ENCODE peak calls at places on chromosomes 16 and 17, in four cellular contexts. Z, X, V and J are unnamed samples.

GRCh38 chr16:79843631-79844043 is 243.1 kb upstream of the MAF start:
- DNase-seq in Z (no peak), X (no peak), V (no peak), J (no peak)

GRCh38 chr16:50611332-50611934 is 63.2 kb downstream of the NKD1 start:
- DNase-seq in Z (no peak), X (peak; percentile 27), V (no peak), J (no peak)

GRCh38 chr17:63447688-63448005 is 1.5 kb upstream of the CYB561 start:
- DNase-seq in Z (no peak), X (no peak), V (no peak), J (no peak)

GRCh38 chr17:74235040-74235581 is 21.7 kb downstream of the TTYH2 start:
- DNase-seq in Z (no peak), X (no peak), V (no peak), J (no peak)

GRCh38 chr16:49838361-49838638 is 17.6 kb downstream of the ZNF423 start:
- DNase-seq in Z (no peak), X (no peak), V (no peak), J (no peak)

GRCh38 chr16:68319185-68319908 is 8.5 kb downstream of the PRMT7 start:
- DNase-seq in Z (no peak), X (no peak), V (no peak), J (no peak)

GRCh38 chr16:78200623-78201096 is 101.2 kb downstream of the WWOX start:
- DNase-seq in Z (no peak), X (no peak), V (no peak), J (no peak)

GRCh38 chr17:34201225-34201624 is 53.9 kb upstream of the CCL2 start:
- DNase-seq in Z (no peak), X (no peak), V (no peak), J (no peak)

GRCh38 chr16:11370084-11370931 is 25.0 kb downstream of the RMI2 start:
- DNase-seq in Z (no peak), X (peak; percentile 76), V (no peak), J (no peak)

GRCh38 chr16:84448444-84448843 is 56.0 kb downstream of the MEAK7 start:
- DNase-seq in Z (no peak), X (no peak), V (no peak), J (peak; percentile 28)

GRCh38 chr16:30357715-30358576 is 2.8 kb upstream of the CD2BP2 start:
- DNase-seq in Z (no peak), X (no peak), V (no peak), J (no peak)

GRCh38 chr16:77335652-77336234 is 99.1 kb downstream of the ADAMTS18 start:
- DNase-seq in Z (no peak), X (no peak), V (peak; percentile 6), J (no peak)

GRCh38 chr16:1177750-1178149 is 24.8 kb downstream of the CACNA1H start:
- DNase-seq in Z (no peak), X (no peak), V (no peak), J (no peak)

GRCh38 chr17:17851101-17851500 is 14.3 kb upstream of the SREBF1 start:
- DNase-seq in Z (no peak), X (no peak), V (no peak), J (no peak)

GRCh38 chr16:56569971-56570370 is 5.1 kb downstream of the MT4 start:
- DNase-seq in Z (no peak), X (no peak), V (no peak), J (no peak)

GRCh38 chr16:54931757-54932660 is 1.3 kb downstream of the IRX5 start:
- DNase-seq in Z (no peak), X (no peak), V (peak; percentile 47), J (no peak)

GRCh38 chr17:28957992-28958355 is 6.7 kb upstream of the PHF12 start:
- DNase-seq in Z (no peak), X (no peak), V (no peak), J (no peak)

GRCh38 chr17:31678431-31678830 is 180.6 kb downstream of the COPRS start:
- DNase-seq in Z (no peak), X (no peak), V (no peak), J (peak; percentile 33)

GRCh38 chr17:75587718-75588545 is at the start of gene MYO15B:
- DNase-seq in Z (peak; percentile 60), X (peak; percentile 9), V (peak; percentile 83), J (no peak)

GRCh38 chr17:3318336-3318735 is 20.2 kb upstream of the OR3A1 start:
- DNase-seq in Z (no peak), X (no peak), V (no peak), J (no peak)

GRCh38 chr17:43385046-43385831 is 13.6 kb upstream of the ARL4D start:
- DNase-seq in Z (no peak), X (no peak), V (no peak), J (no peak)

GRCh38 chr17:43384476-43384862 is 14.3 kb upstream of the ARL4D start:
- DNase-seq in Z (no peak), X (no peak), V (no peak), J (no peak)

GRCh38 chr17:43383372-43383771 is 15.4 kb upstream of the ARL4D start:
- DNase-seq in Z (no peak), X (no peak), V (no peak), J (no peak)

GRCh38 chr17:43382776-43383175 is 16.0 kb upstream of the ARL4D start:
- DNase-seq in Z (no peak), X (no peak), V (no peak), J (no peak)

DNA sequence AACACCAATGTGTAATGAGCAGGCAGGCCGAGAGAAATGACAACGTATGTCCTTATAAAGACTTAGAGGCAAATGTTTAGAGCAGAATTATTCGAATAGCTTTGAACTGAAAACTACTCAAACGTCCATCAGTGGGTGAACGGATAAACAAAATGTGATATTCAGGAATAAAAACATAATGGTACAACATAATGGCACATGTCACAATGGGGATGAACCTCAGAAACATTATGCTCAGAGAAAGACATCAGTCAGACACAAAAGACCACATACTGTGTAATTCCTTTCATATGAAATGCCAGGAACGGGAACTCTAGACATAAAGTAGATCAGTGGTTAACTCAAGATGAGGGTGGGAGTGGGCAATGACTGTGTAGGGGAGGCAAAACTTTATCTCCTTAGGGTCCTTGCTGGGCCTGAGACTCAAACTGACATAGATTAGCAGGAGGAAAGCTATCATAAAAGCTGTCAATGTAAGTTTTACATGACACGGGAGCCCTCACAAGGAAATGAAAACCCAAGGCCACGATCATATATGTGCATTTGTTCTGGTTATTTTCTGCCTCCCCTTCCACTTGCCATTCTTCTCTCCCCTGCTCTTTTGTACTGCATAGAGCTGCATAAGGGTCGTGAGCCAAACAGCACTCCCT is 14.8 kb upstream of the ARL4D start:
- DNase-seq in Z (no peak), X (no peak), V (no peak), J (no peak)
- H3K4me3 ChIP-seq in Z (no peak overlapping the region), X (no peak overlapping the region), V (no peak overlapping the region), J (no peak overlapping the region)

DNA sequence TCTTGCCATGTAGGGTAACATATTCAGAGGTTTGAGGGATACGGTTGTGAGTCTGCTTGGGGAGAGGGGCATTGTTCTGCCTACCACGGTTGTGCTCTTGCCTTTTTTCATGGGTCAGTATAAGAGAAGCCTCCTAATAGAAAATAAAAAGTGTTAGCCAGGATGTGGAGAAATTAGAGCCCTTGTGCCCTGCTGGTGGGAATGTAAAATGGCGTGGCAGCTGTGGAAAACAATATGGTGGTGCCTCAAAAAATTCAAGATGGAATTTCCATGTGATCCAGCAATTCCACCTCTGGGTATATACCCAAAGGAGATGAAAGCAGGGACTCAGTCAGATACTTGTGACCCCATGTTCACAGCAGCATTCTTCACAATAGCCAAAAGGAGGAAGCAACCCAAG is 14.2 kb upstream of the LRRC75A start:
- DNase-seq in Z (no peak), X (no peak), V (no peak), J (no peak)
- TF ChIP-seq CTCF in Z (no peak), X (peak; percentile 38), V (peak; percentile 22), J (no peak)

DNA sequence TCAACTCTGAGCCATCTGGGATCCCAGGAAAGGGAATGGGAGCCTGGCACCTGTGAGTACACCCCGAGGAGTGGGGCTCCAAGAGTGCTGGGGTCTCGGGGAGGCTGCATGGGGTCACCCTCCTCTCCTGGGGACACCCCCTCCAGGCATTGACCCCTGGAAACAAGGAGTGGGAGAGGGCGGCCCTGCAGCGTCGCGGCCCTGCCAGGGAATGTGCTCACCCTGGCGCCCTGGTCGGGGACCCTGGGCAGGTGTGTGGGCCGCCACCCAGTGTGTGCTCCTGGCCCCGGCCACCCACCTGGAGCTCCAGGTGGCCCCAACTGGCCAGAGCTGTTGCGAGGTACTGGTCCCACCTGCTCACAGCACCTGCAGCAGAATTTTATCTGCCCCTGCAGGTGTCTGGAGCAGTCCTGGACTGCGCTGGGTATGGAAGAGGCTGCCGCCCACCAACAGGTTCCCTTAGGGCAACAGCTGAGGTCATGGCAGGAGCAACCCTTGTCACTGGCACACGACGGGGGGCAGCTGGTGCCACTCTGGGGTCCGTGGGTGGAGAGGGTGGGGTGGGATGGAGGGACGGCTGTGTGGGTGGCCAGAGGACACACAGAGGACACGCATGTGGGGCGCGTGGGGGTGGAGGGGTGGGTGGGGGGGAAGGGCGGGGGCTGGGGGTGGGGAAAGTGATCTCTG is 5.4 kb upstream of the PABPN1L start:
- DNase-seq in Z (no peak), X (no peak), V (no peak), J (no peak)
- H3K4me3 ChIP-seq in Z (no peak overlapping the region), X (no peak overlapping the region), V (no peak overlapping the region), J (no peak overlapping the region)

GRCh38 chr17:4560837-4561241 is 462 bp upstream of the GGT6 start:
- DNase-seq in Z (no peak), X (peak; percentile 40), V (peak; percentile 38), J (no peak)
- TF ChIP-seq CTCF in Z (no peak), X (peak; percentile 39), V (peak; percentile 47), J (no peak)